ENCODE peak calls at places on chromosomes 4 and X, in eight cellular contexts. One of them, this sample, is unnamed.
A peak's percentile ranks its signal among the peaks of the same experiment; 100 is the strongest.

GRCh38 chrX:138847930-138848329 is 136.4 kb upstream of the FGF13 start:
- DNase-seq in astrocyte: peak; percentile 20
- DNase-seq in cardiac muscle cell: peak; percentile 30
- DNase-seq in endothelial cell: no peak
- DNase-seq in omental fat pad: no peak
- DNase-seq in nephron progenitor cell: no peak
- DNase-seq in osteocyte: no peak
- DNase-seq in IMR-90: no peak
- DNase-seq in this sample: no peak

GRCh38 chrX:22950278-22951266 is 49.2 kb upstream of the DDX53 start:
- DNase-seq in astrocyte: peak; percentile 91
- DNase-seq in cardiac muscle cell: no peak
- DNase-seq in endothelial cell: no peak
- DNase-seq in omental fat pad: no peak
- DNase-seq in nephron progenitor cell: no peak
- DNase-seq in osteocyte: no peak
- DNase-seq in IMR-90: peak; percentile 89
- DNase-seq in this sample: peak; percentile 49

GRCh38 chr4:98653006-98653405 is 5.4 kb downstream of the TSPAN5 start:
- DNase-seq in astrocyte: peak; percentile 60
- DNase-seq in cardiac muscle cell: no peak
- DNase-seq in endothelial cell: no peak
- DNase-seq in omental fat pad: no peak
- DNase-seq in nephron progenitor cell: no peak
- DNase-seq in osteocyte: no peak
- DNase-seq in IMR-90: peak; percentile 80
- DNase-seq in this sample: peak; percentile 46

GRCh38 chrX:11406109-11406755 is 113.0 kb downstream of the AMELX start:
- DNase-seq in astrocyte: peak; percentile 65
- DNase-seq in cardiac muscle cell: no peak
- DNase-seq in endothelial cell: no peak
- DNase-seq in omental fat pad: no peak
- DNase-seq in nephron progenitor cell: no peak
- DNase-seq in osteocyte: no peak
- DNase-seq in IMR-90: peak; percentile 76
- DNase-seq in this sample: no peak

GRCh38 chr4:111671756-111672155 is 473.5 kb upstream of the FAM241A start:
- DNase-seq in astrocyte: no peak
- DNase-seq in cardiac muscle cell: no peak
- DNase-seq in endothelial cell: no peak
- DNase-seq in omental fat pad: no peak
- DNase-seq in nephron progenitor cell: no peak
- DNase-seq in osteocyte: no peak
- DNase-seq in IMR-90: no peak
- DNase-seq in this sample: no peak

GRCh38 chrX:41952102-41952501 is 28.7 kb upstream of the CASK start:
- DNase-seq in astrocyte: no peak
- DNase-seq in cardiac muscle cell: no peak
- DNase-seq in endothelial cell: no peak
- DNase-seq in omental fat pad: no peak
- DNase-seq in nephron progenitor cell: no peak
- DNase-seq in osteocyte: no peak
- DNase-seq in IMR-90: no peak
- DNase-seq in this sample: no peak

GRCh38 chrX:47217852-47218279 is 615 bp upstream of the CDK16 start:
- DNase-seq in astrocyte: peak; percentile 97
- DNase-seq in cardiac muscle cell: peak; percentile 100
- DNase-seq in endothelial cell: peak; percentile 82
- DNase-seq in omental fat pad: peak; percentile 91
- DNase-seq in nephron progenitor cell: peak; percentile 99
- DNase-seq in osteocyte: peak; percentile 100
- DNase-seq in IMR-90: peak; percentile 98
- DNase-seq in this sample: peak; percentile 98

GRCh38 chr4:76199664-76200211 is 13.9 kb downstream of the SCARB2 start:
- DNase-seq in astrocyte: peak; percentile 36
- DNase-seq in cardiac muscle cell: no peak
- DNase-seq in endothelial cell: no peak
- DNase-seq in omental fat pad: no peak
- DNase-seq in nephron progenitor cell: no peak
- DNase-seq in osteocyte: no peak
- DNase-seq in IMR-90: peak; percentile 31
- DNase-seq in this sample: no peak

GRCh38 chr4:158769175-158769831 is 477 bp downstream of the FNIP2 start:
- DNase-seq in astrocyte: no peak
- DNase-seq in cardiac muscle cell: peak; percentile 33
- DNase-seq in endothelial cell: peak; percentile 43
- DNase-seq in omental fat pad: no peak
- DNase-seq in nephron progenitor cell: peak; percentile 51
- DNase-seq in osteocyte: peak; percentile 84
- DNase-seq in IMR-90: no peak
- DNase-seq in this sample: no peak

GRCh38 chr4:158371158-158371557 is 150.5 kb upstream of the RXFP1 start:
- DNase-seq in astrocyte: peak; percentile 49
- DNase-seq in cardiac muscle cell: no peak
- DNase-seq in endothelial cell: no peak
- DNase-seq in omental fat pad: no peak
- DNase-seq in nephron progenitor cell: no peak
- DNase-seq in osteocyte: no peak
- DNase-seq in IMR-90: peak; percentile 65
- DNase-seq in this sample: peak; percentile 3

GRCh38 chrX:41110801-41111625 is 25.8 kb downstream of the USP9X start:
- DNase-seq in astrocyte: peak; percentile 58
- DNase-seq in cardiac muscle cell: no peak
- DNase-seq in endothelial cell: no peak
- DNase-seq in omental fat pad: no peak
- DNase-seq in nephron progenitor cell: no peak
- DNase-seq in osteocyte: no peak
- DNase-seq in IMR-90: peak; percentile 43
- DNase-seq in this sample: no peak

GRCh38 chr4:7759221-7759620 is 180.4 kb downstream of the AFAP1 start:
- DNase-seq in astrocyte: no peak
- DNase-seq in cardiac muscle cell: no peak
- DNase-seq in endothelial cell: no peak
- DNase-seq in omental fat pad: no peak
- DNase-seq in nephron progenitor cell: no peak
- DNase-seq in osteocyte: no peak
- DNase-seq in IMR-90: no peak
- DNase-seq in this sample: no peak

GRCh38 chr4:155025762-155026457 is 182.5 kb upstream of the NPY2R start:
- DNase-seq in astrocyte: peak; percentile 7
- DNase-seq in cardiac muscle cell: peak; percentile 70
- DNase-seq in endothelial cell: peak; percentile 71
- DNase-seq in omental fat pad: no peak
- DNase-seq in nephron progenitor cell: peak; percentile 68
- DNase-seq in osteocyte: no peak
- DNase-seq in IMR-90: no peak
- DNase-seq in this sample: no peak

DNA sequence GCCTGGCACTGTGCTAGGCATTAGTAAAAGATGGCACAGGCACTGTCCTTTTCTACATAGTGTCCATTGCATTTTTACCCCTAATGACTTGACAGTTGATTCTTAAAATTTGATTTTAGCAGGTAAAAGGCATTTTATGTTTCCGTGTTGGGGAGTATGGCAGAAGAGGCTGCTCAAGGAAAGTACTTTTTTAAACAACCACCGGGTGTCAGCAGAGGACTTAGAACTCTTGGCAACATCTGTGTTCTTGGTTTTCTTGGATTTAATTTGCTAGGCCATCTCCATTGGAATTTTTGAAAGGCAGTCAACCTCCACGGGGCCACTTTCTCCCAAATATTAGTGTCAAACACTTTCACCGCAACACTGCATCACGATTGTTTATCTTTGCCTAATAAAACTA is 102.9 kb downstream of the TSPAN7 start:
- DNase-seq in astrocyte: peak; percentile 21
- DNase-seq in cardiac muscle cell: peak; percentile 64
- DNase-seq in endothelial cell: peak; percentile 14
- DNase-seq in omental fat pad: no peak
- DNase-seq in nephron progenitor cell: peak; percentile 20
- DNase-seq in osteocyte: no peak
- DNase-seq in IMR-90: peak; percentile 43
- DNase-seq in this sample: peak; percentile 0
- TF ChIP-seq CTCF in astrocyte: peak; percentile 39
- TF ChIP-seq CTCF in cardiac muscle cell: peak; percentile 33
- TF ChIP-seq CTCF in endothelial cell: no peak
- TF ChIP-seq CTCF in omental fat pad: no peak
- TF ChIP-seq CTCF in nephron progenitor cell: peak; percentile 42
- TF ChIP-seq CTCF in osteocyte: peak; percentile 56
- TF ChIP-seq CTCF in IMR-90: peak; percentile 50
- TF ChIP-seq CTCF in this sample: peak; percentile 37

GRCh38 chr4:91502365-91502764 is 801.4 kb upstream of the GRID2 start:
- DNase-seq in astrocyte: no peak
- DNase-seq in cardiac muscle cell: peak; percentile 27
- DNase-seq in endothelial cell: peak; percentile 8
- DNase-seq in omental fat pad: no peak
- DNase-seq in nephron progenitor cell: no peak
- DNase-seq in osteocyte: no peak
- DNase-seq in IMR-90: no peak
- DNase-seq in this sample: no peak
- TF ChIP-seq CTCF in astrocyte: peak; percentile 16
- TF ChIP-seq CTCF in cardiac muscle cell: peak; percentile 27
- TF ChIP-seq CTCF in endothelial cell: peak; percentile 48
- TF ChIP-seq CTCF in omental fat pad: no peak
- TF ChIP-seq CTCF in nephron progenitor cell: peak; percentile 8
- TF ChIP-seq CTCF in osteocyte: peak; percentile 8
- TF ChIP-seq CTCF in IMR-90: no peak
- TF ChIP-seq CTCF in this sample: no peak

DNA sequence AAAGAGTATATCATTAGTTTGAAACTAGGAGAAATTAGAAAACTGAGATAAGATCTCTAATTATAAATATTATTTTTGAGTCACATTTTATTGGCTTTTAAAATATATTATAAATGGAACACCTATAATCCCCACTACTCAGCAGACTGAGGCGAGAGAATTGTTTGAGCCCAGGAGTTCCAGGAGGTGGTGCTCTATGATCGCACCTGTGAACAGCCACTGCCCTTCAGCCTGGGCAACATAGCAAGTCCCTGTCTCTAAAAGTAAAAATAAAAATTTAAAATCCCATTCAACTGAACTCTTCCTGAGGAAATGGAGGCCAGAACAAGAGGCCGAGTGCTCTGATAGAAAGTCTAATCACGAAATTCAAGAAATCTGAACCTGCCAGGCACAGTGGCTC is 6.3 kb upstream of the C4orf36 start:
- DNase-seq in astrocyte: no peak
- DNase-seq in cardiac muscle cell: no peak
- DNase-seq in endothelial cell: no peak
- DNase-seq in omental fat pad: no peak
- DNase-seq in nephron progenitor cell: no peak
- DNase-seq in osteocyte: no peak
- DNase-seq in IMR-90: peak; percentile 17
- DNase-seq in this sample: no peak
- TF ChIP-seq CTCF in astrocyte: no peak
- TF ChIP-seq CTCF in cardiac muscle cell: peak; percentile 19
- TF ChIP-seq CTCF in endothelial cell: no peak
- TF ChIP-seq CTCF in omental fat pad: no peak
- TF ChIP-seq CTCF in nephron progenitor cell: no peak
- TF ChIP-seq CTCF in osteocyte: peak; percentile 29
- TF ChIP-seq CTCF in IMR-90: peak; percentile 35
- TF ChIP-seq CTCF in this sample: no peak

GRCh38 chr4:30295652-30296051 is 424.5 kb upstream of the PCDH7 start:
- DNase-seq in astrocyte: no peak
- DNase-seq in cardiac muscle cell: no peak
- DNase-seq in endothelial cell: no peak
- DNase-seq in omental fat pad: no peak
- DNase-seq in nephron progenitor cell: peak; percentile 4
- DNase-seq in osteocyte: no peak
- DNase-seq in IMR-90: no peak
- DNase-seq in this sample: no peak
- TF ChIP-seq CTCF in astrocyte: no peak
- TF ChIP-seq CTCF in cardiac muscle cell: no peak
- TF ChIP-seq CTCF in endothelial cell: no peak
- TF ChIP-seq CTCF in omental fat pad: no peak
- TF ChIP-seq CTCF in nephron progenitor cell: no peak
- TF ChIP-seq CTCF in osteocyte: no peak
- TF ChIP-seq CTCF in IMR-90: no peak
- TF ChIP-seq CTCF in this sample: no peak

GRCh38 chr4:15864771-15865566 is 73.6 kb downstream of the FGFBP1 start:
- DNase-seq in astrocyte: peak; percentile 83
- DNase-seq in cardiac muscle cell: no peak
- DNase-seq in endothelial cell: no peak
- DNase-seq in omental fat pad: no peak
- DNase-seq in nephron progenitor cell: no peak
- DNase-seq in osteocyte: no peak
- DNase-seq in IMR-90: no peak
- DNase-seq in this sample: no peak

GRCh38 chr4:15868816-15869413 is 69.6 kb downstream of the FGFBP1 start:
- DNase-seq in astrocyte: peak; percentile 58
- DNase-seq in cardiac muscle cell: no peak
- DNase-seq in endothelial cell: no peak
- DNase-seq in omental fat pad: no peak
- DNase-seq in nephron progenitor cell: no peak
- DNase-seq in osteocyte: no peak
- DNase-seq in IMR-90: no peak
- DNase-seq in this sample: no peak

GRCh38 chr4:15870921-15871664 is 67.4 kb downstream of the FGFBP1 start:
- DNase-seq in astrocyte: no peak
- DNase-seq in cardiac muscle cell: no peak
- DNase-seq in endothelial cell: no peak
- DNase-seq in omental fat pad: no peak
- DNase-seq in nephron progenitor cell: no peak
- DNase-seq in osteocyte: no peak
- DNase-seq in IMR-90: no peak
- DNase-seq in this sample: no peak

GRCh38 chr4:15870079-15870478 is 68.5 kb downstream of the FGFBP1 start:
- DNase-seq in astrocyte: no peak
- DNase-seq in cardiac muscle cell: no peak
- DNase-seq in endothelial cell: no peak
- DNase-seq in omental fat pad: no peak
- DNase-seq in nephron progenitor cell: no peak
- DNase-seq in osteocyte: no peak
- DNase-seq in IMR-90: no peak
- DNase-seq in this sample: no peak

DNA sequence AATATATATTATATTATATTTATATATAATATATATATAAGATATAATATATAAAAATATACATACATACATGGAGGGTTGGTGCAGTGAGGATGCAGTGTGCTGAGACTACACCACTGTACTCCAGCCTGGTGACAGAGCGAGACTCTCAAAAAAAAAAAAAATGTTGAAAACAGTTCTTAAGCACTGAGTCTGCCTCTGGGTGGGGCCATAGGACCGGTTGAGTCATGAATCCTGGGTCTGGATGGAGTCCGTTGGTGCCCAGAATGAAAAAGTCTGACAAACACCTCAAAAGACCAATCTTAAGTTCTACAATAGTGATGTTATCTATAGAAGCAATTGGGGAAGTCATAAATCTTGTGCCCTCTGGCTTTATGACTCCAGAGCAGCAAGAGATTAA is 70.5 kb downstream of the FGFBP1 start:
- DNase-seq in astrocyte: peak; percentile 32
- DNase-seq in cardiac muscle cell: no peak
- DNase-seq in endothelial cell: no peak
- DNase-seq in omental fat pad: no peak
- DNase-seq in nephron progenitor cell: no peak
- DNase-seq in osteocyte: no peak
- DNase-seq in IMR-90: no peak
- DNase-seq in this sample: no peak
- TF ChIP-seq CTCF in astrocyte: no peak
- TF ChIP-seq CTCF in cardiac muscle cell: no peak
- TF ChIP-seq CTCF in endothelial cell: no peak
- TF ChIP-seq CTCF in omental fat pad: no peak
- TF ChIP-seq CTCF in nephron progenitor cell: no peak
- TF ChIP-seq CTCF in osteocyte: no peak
- TF ChIP-seq CTCF in IMR-90: no peak
- TF ChIP-seq CTCF in this sample: no peak

GRCh38 chrX:75609361-75609760 is 86.5 kb upstream of the ZDHHC15 start:
- DNase-seq in astrocyte: no peak
- DNase-seq in cardiac muscle cell: no peak
- DNase-seq in endothelial cell: no peak
- DNase-seq in omental fat pad: no peak
- DNase-seq in nephron progenitor cell: no peak
- DNase-seq in osteocyte: no peak
- DNase-seq in IMR-90: no peak
- DNase-seq in this sample: no peak

GRCh38 chrX:75603833-75604232 is 81.0 kb upstream of the ZDHHC15 start:
- DNase-seq in astrocyte: no peak
- DNase-seq in cardiac muscle cell: peak; percentile 28
- DNase-seq in endothelial cell: no peak
- DNase-seq in omental fat pad: no peak
- DNase-seq in nephron progenitor cell: no peak
- DNase-seq in osteocyte: no peak
- DNase-seq in IMR-90: peak; percentile 28
- DNase-seq in this sample: no peak
- TF ChIP-seq CTCF in astrocyte: peak; percentile 55
- TF ChIP-seq CTCF in cardiac muscle cell: peak; percentile 34
- TF ChIP-seq CTCF in endothelial cell: peak; percentile 63
- TF ChIP-seq CTCF in omental fat pad: no peak
- TF ChIP-seq CTCF in nephron progenitor cell: peak; percentile 53
- TF ChIP-seq CTCF in osteocyte: peak; percentile 55
- TF ChIP-seq CTCF in IMR-90: peak; percentile 52
- TF ChIP-seq CTCF in this sample: peak; percentile 57